ENCODE peak calls at places on chromosomes 12 and 14, in six cellular contexts. One of them, this sample, is unnamed.
A peak's percentile ranks its signal among the peaks of the same experiment; 100 is the strongest.

GRCh38 chr12:11482955-11483354 is 87.6 kb upstream of the PRB2 start:
- DNase-seq in CD4-positive, alpha-beta T cell: no peak
- DNase-seq in cardiac muscle cell: no peak
- DNase-seq in gastrocnemius medialis: no peak
- DNase-seq in GM13977: no peak
- DNase-seq in heart right ventricle: no peak
- DNase-seq in this sample: no peak

GRCh38 chr12:52156757-52157565 is 34.9 kb downstream of the KRT80 start:
- DNase-seq in GM13977: peak; percentile 78
- DNase-seq in CD4-positive, alpha-beta T cell: peak; percentile 66
- DNase-seq in gastrocnemius medialis: peak; percentile 67
- DNase-seq in cardiac muscle cell: peak; percentile 78
- DNase-seq in heart right ventricle: peak; percentile 77
- DNase-seq in this sample: peak; percentile 78

GRCh38 chr14:45641541-45641940 is 388.5 kb upstream of the MIS18BP1 start:
- DNase-seq in GM13977: no peak
- DNase-seq in heart right ventricle: no peak
- DNase-seq in CD4-positive, alpha-beta T cell: no peak
- DNase-seq in cardiac muscle cell: peak; percentile 3
- DNase-seq in gastrocnemius medialis: no peak
- DNase-seq in this sample: no peak

GRCh38 chr14:90305176-90305601 is 26.6 kb downstream of the NRDE2 start:
- DNase-seq in cardiac muscle cell: no peak
- DNase-seq in CD4-positive, alpha-beta T cell: no peak
- DNase-seq in heart right ventricle: no peak
- DNase-seq in gastrocnemius medialis: no peak
- DNase-seq in GM13977: no peak
- DNase-seq in this sample: no peak

GRCh38 chr12:12398026-12398859 is 41.4 kb downstream of the BORCS5 start:
- DNase-seq in CD4-positive, alpha-beta T cell: no peak
- DNase-seq in gastrocnemius medialis: peak; percentile 70
- DNase-seq in cardiac muscle cell: no peak
- DNase-seq in GM13977: no peak
- DNase-seq in heart right ventricle: peak; percentile 48
- DNase-seq in this sample: no peak

GRCh38 chr14:70415788-70416187 is 1.1 kb downstream of the SYNJ2BP start:
- DNase-seq in heart right ventricle: no peak
- DNase-seq in CD4-positive, alpha-beta T cell: no peak
- DNase-seq in cardiac muscle cell: no peak
- DNase-seq in gastrocnemius medialis: no peak
- DNase-seq in GM13977: no peak
- DNase-seq in this sample: no peak

GRCh38 chr14:91406982-91407381 is 10.6 kb downstream of the CCDC88C start:
- DNase-seq in heart right ventricle: no peak
- DNase-seq in GM13977: no peak
- DNase-seq in CD4-positive, alpha-beta T cell: no peak
- DNase-seq in gastrocnemius medialis: no peak
- DNase-seq in cardiac muscle cell: no peak
- DNase-seq in this sample: no peak

GRCh38 chr12:10952645-10953044 is 13.6 kb upstream of the TAS2R14 start:
- DNase-seq in cardiac muscle cell: no peak
- DNase-seq in gastrocnemius medialis: peak; percentile 14
- DNase-seq in GM13977: no peak
- DNase-seq in CD4-positive, alpha-beta T cell: no peak
- DNase-seq in heart right ventricle: peak; percentile 11
- DNase-seq in this sample: no peak

GRCh38 chr12:109952160-109952858 is 43.9 kb downstream of the GIT2 start:
- DNase-seq in heart right ventricle: no peak
- DNase-seq in GM13977: peak; percentile 38
- DNase-seq in CD4-positive, alpha-beta T cell: no peak
- DNase-seq in cardiac muscle cell: no peak
- DNase-seq in gastrocnemius medialis: no peak
- DNase-seq in this sample: peak; percentile 45

GRCh38 chr12:6207254-6207942 is 7.2 kb downstream of the CD9 start:
- DNase-seq in cardiac muscle cell: no peak
- DNase-seq in heart right ventricle: no peak
- DNase-seq in gastrocnemius medialis: no peak
- DNase-seq in CD4-positive, alpha-beta T cell: no peak
- DNase-seq in GM13977: no peak
- DNase-seq in this sample: no peak

GRCh38 chr12:22409071-22409951 is 74.8 kb upstream of the ST8SIA1 start:
- DNase-seq in GM13977: peak; percentile 64
- DNase-seq in CD4-positive, alpha-beta T cell: peak; percentile 25
- DNase-seq in cardiac muscle cell: peak; percentile 43
- DNase-seq in gastrocnemius medialis: no peak
- DNase-seq in heart right ventricle: no peak
- DNase-seq in this sample: peak; percentile 75

GRCh38 chr12:6072302-6072752 is 52.1 kb downstream of the VWF start:
- DNase-seq in gastrocnemius medialis: no peak
- DNase-seq in cardiac muscle cell: no peak
- DNase-seq in CD4-positive, alpha-beta T cell: no peak
- DNase-seq in heart right ventricle: peak; percentile 71
- DNase-seq in GM13977: no peak
- DNase-seq in this sample: no peak

GRCh38 chr12:96501139-96501741 is 11.9 kb downstream of the CFAP54 start:
- DNase-seq in cardiac muscle cell: no peak
- DNase-seq in CD4-positive, alpha-beta T cell: peak; percentile 40
- DNase-seq in gastrocnemius medialis: no peak
- DNase-seq in GM13977: no peak
- DNase-seq in heart right ventricle: peak; percentile 42
- DNase-seq in this sample: peak; percentile 30

DNA sequence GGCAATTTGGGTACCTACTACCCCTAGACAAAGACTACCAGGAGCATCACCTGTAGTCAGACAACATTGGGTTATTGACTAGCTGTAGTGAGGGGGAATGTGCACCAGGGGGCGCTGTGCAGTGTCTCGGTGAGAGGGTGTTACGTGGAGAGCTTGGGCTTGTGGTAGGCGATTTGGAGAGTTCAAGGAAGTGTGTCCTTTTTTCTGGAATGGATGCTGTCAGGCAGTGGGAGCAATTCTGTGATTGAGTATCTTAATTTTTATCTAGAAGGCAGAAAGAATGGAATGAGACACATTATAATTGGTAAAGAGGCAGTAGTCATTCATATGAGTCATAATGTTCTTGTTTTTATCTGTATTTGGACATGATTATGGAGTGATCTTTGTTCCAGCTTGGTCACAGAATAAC is 187.7 kb downstream of the GALC start:
- DNase-seq in gastrocnemius medialis: no peak
- DNase-seq in CD4-positive, alpha-beta T cell: peak; percentile 25
- DNase-seq in cardiac muscle cell: no peak
- DNase-seq in heart right ventricle: peak; percentile 29
- DNase-seq in GM13977: peak; percentile 45
- DNase-seq in this sample: peak; percentile 39
- TF ChIP-seq CTCF in gastrocnemius medialis: peak; percentile 35
- TF ChIP-seq CTCF in CD4-positive, alpha-beta T cell: no peak
- TF ChIP-seq CTCF in cardiac muscle cell: peak; percentile 50
- TF ChIP-seq CTCF in heart right ventricle: peak; percentile 68
- TF ChIP-seq CTCF in GM13977: peak; percentile 61
- TF ChIP-seq CTCF in this sample: peak; percentile 48

GRCh38 chr14:75450381-75451276 is 22.8 kb downstream of the JDP2 start:
- DNase-seq in CD4-positive, alpha-beta T cell: no peak
- DNase-seq in heart right ventricle: peak; percentile 67
- DNase-seq in gastrocnemius medialis: peak; percentile 92
- DNase-seq in cardiac muscle cell: no peak
- DNase-seq in GM13977: no peak
- DNase-seq in this sample: no peak
- TF ChIP-seq CTCF in CD4-positive, alpha-beta T cell: no peak
- TF ChIP-seq CTCF in heart right ventricle: no peak
- TF ChIP-seq CTCF in gastrocnemius medialis: no peak
- TF ChIP-seq CTCF in cardiac muscle cell: no peak
- TF ChIP-seq CTCF in GM13977: no peak
- TF ChIP-seq CTCF in this sample: no peak

GRCh38 chr12:130835011-130835410 is 4.0 kb downstream of the STX2 start:
- DNase-seq in CD4-positive, alpha-beta T cell: no peak
- DNase-seq in gastrocnemius medialis: no peak
- DNase-seq in heart right ventricle: no peak
- DNase-seq in cardiac muscle cell: no peak
- DNase-seq in GM13977: no peak
- DNase-seq in this sample: no peak

GRCh38 chr12:130835436-130835835 is 3.6 kb downstream of the STX2 start:
- DNase-seq in CD4-positive, alpha-beta T cell: no peak
- DNase-seq in cardiac muscle cell: no peak
- DNase-seq in GM13977: no peak
- DNase-seq in gastrocnemius medialis: no peak
- DNase-seq in heart right ventricle: no peak
- DNase-seq in this sample: no peak

GRCh38 chr12:130838284-130838950 is 633 bp downstream of the STX2 start:
- DNase-seq in CD4-positive, alpha-beta T cell: no peak
- DNase-seq in heart right ventricle: peak; percentile 21
- DNase-seq in cardiac muscle cell: peak; percentile 56
- DNase-seq in gastrocnemius medialis: peak; percentile 22
- DNase-seq in GM13977: peak; percentile 52
- DNase-seq in this sample: peak; percentile 39

GRCh38 chr12:130839770-130840355 is 813 bp upstream of the STX2 start:
- DNase-seq in CD4-positive, alpha-beta T cell: no peak
- DNase-seq in gastrocnemius medialis: no peak
- DNase-seq in heart right ventricle: no peak
- DNase-seq in GM13977: no peak
- DNase-seq in cardiac muscle cell: no peak
- DNase-seq in this sample: no peak

DNA sequence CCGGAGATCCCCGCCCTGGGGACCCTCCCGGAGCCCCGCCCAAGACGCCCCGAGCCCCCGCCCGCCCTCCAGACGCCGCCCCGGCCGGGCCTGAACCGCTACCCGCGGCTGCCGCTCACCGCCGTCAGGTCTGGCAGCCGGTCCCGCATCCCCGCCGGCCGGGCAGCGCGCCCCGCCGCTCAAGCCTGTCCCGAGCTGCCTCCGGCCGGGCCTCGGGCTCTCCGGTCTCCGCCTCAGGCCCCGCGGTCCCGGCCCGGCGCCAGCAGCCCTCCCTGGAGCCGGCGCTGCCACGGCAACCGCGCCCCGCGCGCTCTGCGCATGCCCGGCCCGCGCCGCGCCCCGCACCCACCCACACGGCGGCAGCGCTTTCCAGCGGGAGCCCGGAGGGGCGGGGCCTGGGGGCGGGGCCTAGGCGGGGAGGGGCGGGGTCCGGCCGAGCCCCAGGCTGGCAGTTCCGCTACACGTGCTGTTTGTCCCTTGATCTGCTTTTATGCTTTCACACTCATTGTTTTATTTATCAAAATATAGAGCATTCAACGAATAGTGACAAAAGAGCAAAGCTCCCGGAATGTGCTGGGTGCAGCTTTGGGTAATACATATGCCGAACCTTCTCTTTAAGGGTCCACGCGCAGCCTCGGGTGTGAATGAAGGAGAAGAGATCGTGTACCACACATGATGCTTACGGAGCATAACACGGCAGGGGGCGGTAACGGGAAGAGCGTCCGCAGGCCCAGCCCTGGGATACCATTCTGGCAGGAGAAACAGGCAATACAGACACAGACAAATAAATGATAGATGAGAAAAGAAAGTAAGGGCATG is at the start of gene STX2:
- DNase-seq in heart right ventricle: peak; percentile 82
- DNase-seq in cardiac muscle cell: peak; percentile 89
- DNase-seq in GM13977: peak; percentile 97
- DNase-seq in gastrocnemius medialis: peak; percentile 74
- DNase-seq in CD4-positive, alpha-beta T cell: peak; percentile 88
- DNase-seq in this sample: peak; percentile 97
- TF ChIP-seq CTCF in heart right ventricle: peak; percentile 24
- TF ChIP-seq CTCF in cardiac muscle cell: peak; percentile 52
- TF ChIP-seq CTCF in GM13977: no peak
- TF ChIP-seq CTCF in gastrocnemius medialis: no peak
- TF ChIP-seq CTCF in CD4-positive, alpha-beta T cell: peak; percentile 54
- TF ChIP-seq CTCF in this sample: peak; percentile 6

DNA sequence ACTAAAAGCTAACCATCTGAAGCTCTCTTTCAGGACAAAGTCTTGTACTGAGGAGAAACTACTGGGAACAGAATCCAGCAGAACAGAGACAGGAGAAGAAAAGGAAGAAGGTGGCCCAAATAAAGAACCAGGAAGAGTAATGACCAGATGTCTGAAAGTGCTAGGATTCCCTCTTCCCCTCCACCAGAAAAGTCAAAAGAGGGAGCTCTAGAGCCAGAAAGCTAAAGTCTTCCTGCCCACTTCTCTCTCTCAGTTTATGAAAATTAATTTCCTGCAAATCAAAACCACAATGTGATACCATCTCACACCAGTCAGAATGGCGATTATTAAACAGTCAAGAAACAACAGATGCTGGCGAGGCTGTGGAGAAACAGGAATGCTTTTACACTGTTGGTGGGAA is 47.2 kb downstream of the SPPL3 start:
- DNase-seq in cardiac muscle cell: no peak
- DNase-seq in heart right ventricle: no peak
- DNase-seq in gastrocnemius medialis: no peak
- DNase-seq in CD4-positive, alpha-beta T cell: no peak
- DNase-seq in GM13977: no peak
- DNase-seq in this sample: no peak
- TF ChIP-seq CTCF in cardiac muscle cell: peak; percentile 43
- TF ChIP-seq CTCF in heart right ventricle: peak; percentile 14
- TF ChIP-seq CTCF in gastrocnemius medialis: no peak
- TF ChIP-seq CTCF in CD4-positive, alpha-beta T cell: peak; percentile 55
- TF ChIP-seq CTCF in GM13977: peak; percentile 60
- TF ChIP-seq CTCF in this sample: peak; percentile 54